ENCODE peak calls at places on chromosomes 5 and 9, in five cellular contexts. R is ovary, D is heart left ventricle, N is BE2C, H is upper lobe of right lung. A is an unnamed sample. For H3K36me3, the result is how much of the 10 kb centered on the place peaks cover.

GRCh38 chr9:27248702-27249101 is 48.2 kb downstream of the EQTN start:
- DNase-seq in H (no peak), D (no peak), R (no peak), N (no peak), A (no peak)

GRCh38 chr5:172450861-172451695 is 3.2 kb downstream of the SH3PXD2B start:
- DNase-seq in D (no peak), H (no peak), R (peak), N (peak), A (no peak)

GRCh38 chr9:31574006-31574750 is 810.3 kb upstream of the ACO1 start:
- DNase-seq in H (no peak), D (no peak), N (no peak), R (no peak), A (no peak)

GRCh38 chr5:39495294-39495693 is 70.5 kb upstream of the DAB2 start:
- DNase-seq in H (no peak), N (no peak), D (no peak), R (no peak), A (no peak)

GRCh38 chr5:175733017-175733416 is 75.1 kb downstream of the HRH2 start:
- DNase-seq in D (no peak), N (no peak), R (no peak), H (no peak), A (no peak)

GRCh38 chr5:132776077-132776931 is 735 bp downstream of the SEPTIN8 start:
- DNase-seq in R (peak), D (peak), H (no peak), N (peak), A (no peak)

GRCh38 chr5:123422433-123423277 is 548 bp downstream of the CEP120 start:
- DNase-seq in H (no peak), N (no peak), D (no peak), R (no peak), A (no peak)

GRCh38 chr5:172076783-172077244 is 70.4 kb upstream of the FBXW11 start:
- DNase-seq in H (no peak), R (no peak), D (no peak), N (no peak), A (no peak)

GRCh38 chr9:81560851-81561732 is 128.3 kb downstream of the TLE1 start:
- DNase-seq in D (no peak), N (no peak), R (no peak), H (no peak), A (no peak)

GRCh38 chr5:43061352-43061751 is 21.2 kb upstream of the ANXA2R start:
- DNase-seq in R (no peak), D (no peak), N (no peak), H (no peak), A (no peak)

GRCh38 chr9:99052849-99053715 is 51.8 kb upstream of the TGFBR1 start:
- DNase-seq in D (no peak), R (no peak), H (no peak), N (no peak), A (no peak)

GRCh38 chr5:104247260-104247659 is 684.7 kb upstream of the NUDT12 start:
- DNase-seq in H (no peak), D (no peak), N (no peak), R (no peak), A (no peak)

GRCh38 chr9:81395301-81396054 is 293.9 kb downstream of the TLE1 start:
- DNase-seq in N (peak), D (no peak), R (no peak), H (no peak), A (no peak)

GRCh38 chr9:134175291-134175807 is 11.0 kb upstream of the RNU6ATAC start:
- DNase-seq in N (no peak), H (peak), R (no peak), D (no peak), A (peak)

GRCh38 chr5:179454354-179454753 is 96.0 kb upstream of the RUFY1 start:
- DNase-seq in H (no peak), R (no peak), N (no peak), D (no peak), A (no peak)

GRCh38 chr5:17260549-17260948 is 43.1 kb downstream of the BASP1 start:
- DNase-seq in D (no peak), R (no peak), H (no peak), N (no peak), A (no peak)

GRCh38 chr9:124550080-124550479 is 42.9 kb upstream of the NR5A1 start:
- DNase-seq in R (no peak), N (no peak), H (no peak), D (no peak), A (no peak)

GRCh38 chr5:172283862-172284274 is 304 bp upstream of the UBTD2 start:
- DNase-seq in D (peak), R (peak), N (peak), H (peak), A (peak)

GRCh38 chr5:1510151-1510561 is 13.6 kb downstream of the LPCAT1 start:
- DNase-seq in R (no peak), H (peak), D (no peak), N (no peak), A (peak)
- H3K36me3 ChIP-seq in R (under half), H (under half), D (under half), N (under half), A (under half)

GRCh38 chr5:141354900-141355469 is at the start of gene PCDHGA4:
- DNase-seq in R (no peak), H (no peak), N (no peak), D (no peak), A (no peak)
- H3K4me3 ChIP-seq in R (peak), H (peak), N (no peak), D (peak), A (peak)

DNA sequence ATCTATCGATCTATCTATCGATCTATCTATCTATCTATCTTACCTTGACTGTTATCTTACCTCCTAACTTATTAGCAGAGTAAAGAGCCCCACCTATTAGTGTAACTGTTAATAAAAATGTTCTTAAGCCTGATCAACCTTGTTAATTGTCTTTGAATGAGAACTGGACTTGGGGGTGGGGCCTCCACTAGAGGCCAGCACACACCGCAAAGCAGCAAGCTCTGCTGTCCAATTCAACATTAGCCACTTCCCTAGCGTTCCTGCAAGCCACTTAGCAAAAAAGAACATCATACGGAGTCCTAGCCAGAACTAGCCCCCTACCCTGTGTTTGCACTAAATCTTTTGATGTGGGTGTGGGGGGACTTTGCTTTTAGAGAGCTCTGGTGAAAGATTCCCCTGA is 515.8 kb downstream of the KDM4C start:
- DNase-seq in H (no peak), N (no peak), D (peak), R (no peak), A (no peak)
- TF ChIP-seq CTCF in H (peak), N (peak), D (peak), R (no peak), A (peak)

GRCh38 chr5:126577415-126577814 is 17.6 kb downstream of the ALDH7A1 start:
- DNase-seq in D (no peak), H (no peak), R (no peak), N (no peak), A (no peak)

GRCh38 chr5:126576974-126577373 is 18.0 kb downstream of the ALDH7A1 start:
- DNase-seq in D (no peak), R (no peak), N (no peak), H (no peak), A (no peak)

GRCh38 chr5:126575644-126576043 is 19.4 kb downstream of the ALDH7A1 start:
- DNase-seq in D (no peak), N (no peak), R (no peak), H (no peak), A (no peak)

DNA sequence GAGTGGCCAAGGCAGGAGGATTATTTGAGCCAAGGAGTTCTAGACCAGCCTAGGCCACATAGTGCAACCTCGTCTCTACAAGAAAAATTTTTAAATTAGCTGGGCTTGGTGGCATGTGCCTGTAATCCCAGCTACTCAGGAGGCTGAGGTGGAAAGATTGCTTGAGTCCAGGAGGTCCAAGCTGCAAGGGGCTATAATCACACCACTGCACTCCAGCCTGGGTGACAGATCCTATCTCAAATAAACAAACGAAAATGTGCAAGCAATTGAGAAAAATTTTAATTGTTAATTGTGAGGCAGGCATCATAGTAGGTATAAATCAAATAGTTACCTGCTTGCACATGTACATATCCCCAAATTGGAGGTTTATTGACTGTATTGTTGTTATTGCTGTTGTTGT is 15.3 kb downstream of the ALDH7A1 start:
- DNase-seq in D (no peak), R (no peak), N (no peak), H (no peak), A (no peak)
- H3K36me3 ChIP-seq in D (half or more), R (under half), N (half or more), H (half or more), A (under half)

GRCh38 chr9:77647659-77648457 is at the start of gene GNA14:
- DNase-seq in H (no peak), N (no peak), R (peak), D (peak), A (peak)

GRCh38 chr9:77651203-77651602 is 3.1 kb upstream of the GNA14 start:
- DNase-seq in R (no peak), N (no peak), D (no peak), H (no peak), A (no peak)

GRCh38 chr9:77649109-77649812 is 1.1 kb upstream of the GNA14 start:
- DNase-seq in R (no peak), N (no peak), H (no peak), D (no peak), A (no peak)

GRCh38 chr9:77648458-77649108 is 461 bp upstream of the GNA14 start:
- DNase-seq in N (no peak), D (peak), H (peak), R (peak), A (peak)

DNA sequence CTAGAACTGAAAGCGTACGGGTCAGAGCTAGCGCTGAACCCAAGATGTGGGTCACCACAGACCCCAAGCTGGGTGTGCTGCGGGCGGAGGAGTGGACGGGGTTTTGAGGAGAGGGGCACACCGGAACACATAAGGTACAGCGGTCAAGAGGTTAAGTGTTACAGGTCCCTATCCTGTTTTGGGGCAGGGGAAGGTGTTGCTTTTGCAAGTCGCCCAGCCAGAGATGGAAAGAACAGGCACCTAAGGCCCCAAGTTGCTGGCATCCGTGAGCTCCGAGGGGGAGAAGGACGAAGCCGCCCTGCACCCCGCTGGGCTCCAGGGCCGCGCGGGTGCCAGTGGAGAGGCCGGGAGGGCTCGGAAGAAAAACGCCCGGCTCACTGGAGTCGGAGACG is 859 bp downstream of the GNA14 start:
- DNase-seq in R (no peak), N (no peak), D (no peak), H (no peak), A (no peak)
- H3K4me3 ChIP-seq in R (peak), N (no peak), D (peak), H (peak), A (peak)

GRCh38 chr5:107853031-107853430 is 182.3 kb upstream of the EFNA5 start:
- DNase-seq in N (no peak), D (no peak), R (no peak), H (no peak), A (no peak)

GRCh38 chr5:107857785-107858184 is 187.0 kb upstream of the EFNA5 start:
- DNase-seq in N (no peak), H (no peak), R (no peak), D (no peak), A (no peak)

GRCh38 chr5:107853696-107854095 is 183.0 kb upstream of the EFNA5 start:
- DNase-seq in D (no peak), R (no peak), N (no peak), H (no peak), A (no peak)

GRCh38 chr5:107858324-107858723 is 187.6 kb upstream of the EFNA5 start:
- DNase-seq in R (no peak), H (no peak), D (no peak), N (no peak), A (no peak)

DNA sequence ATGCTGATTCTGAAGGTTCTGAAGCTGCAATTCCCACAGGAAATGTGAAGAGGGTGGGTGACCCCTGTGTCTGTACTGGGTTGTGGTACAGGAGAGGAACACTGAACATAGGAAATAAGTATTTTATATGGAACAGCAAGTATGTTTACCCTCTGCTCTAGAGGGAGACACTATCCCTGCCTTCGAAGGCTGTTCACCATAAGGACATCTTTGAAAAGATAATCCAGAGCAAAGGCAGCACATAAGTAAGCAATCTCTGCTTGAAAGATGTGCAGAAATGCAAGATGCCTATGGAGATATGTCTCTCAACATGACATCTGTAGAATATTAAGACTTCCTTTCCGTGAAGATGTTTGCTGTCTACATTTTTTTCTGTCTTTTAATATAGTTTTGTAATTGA is 184.4 kb upstream of the EFNA5 start:
- DNase-seq in R (no peak), H (no peak), N (no peak), D (no peak), A (no peak)
- TF ChIP-seq CTCF in R (no peak), H (no peak), N (peak), D (no peak), A (no peak)

DNA sequence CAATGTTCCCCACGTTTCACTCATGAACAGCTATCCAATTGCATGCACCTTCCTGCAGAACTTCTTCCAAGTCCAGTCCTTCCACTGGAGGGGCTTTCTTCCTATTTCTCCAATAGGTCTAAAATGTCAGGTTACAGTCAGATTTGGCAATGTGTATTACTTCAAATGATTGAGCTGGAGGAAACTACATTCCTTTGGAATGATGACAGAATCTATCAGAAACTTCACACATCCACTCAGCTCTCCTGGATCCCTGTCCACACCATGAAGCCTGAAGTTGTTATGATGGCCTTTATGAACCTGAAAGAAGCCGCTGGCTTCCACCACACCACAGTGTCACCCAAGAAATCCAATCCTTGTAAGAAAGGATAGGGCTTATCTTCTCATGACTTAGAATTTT is 32.2 kb downstream of the FBXW2 start:
- DNase-seq in H (no peak), R (no peak), D (no peak), N (no peak), A (no peak)
- H3K36me3 ChIP-seq in H (half or more), R (under half), D (half or more), N (under half), A (under half)

GRCh38 chr5:31421806-31422586 is 109.9 kb downstream of the DROSHA start:
- DNase-seq in N (no peak), R (no peak), H (no peak), D (no peak), A (no peak)

GRCh38 chr5:31427013-31427783 is 104.7 kb downstream of the DROSHA start:
- DNase-seq in R (no peak), D (no peak), H (no peak), N (no peak), A (no peak)
- H3K4me3 ChIP-seq in R (no peak), D (no peak), H (no peak), N (no peak), A (no peak)